ENCODE peak calls at places on chromosomes 13 and 19, in six cellular contexts. S is AG04449; L is endothelial cell of umbilical vein; Z is pancreas; V is CD8-positive, alpha-beta T cell; J is B cell. K is an unnamed sample.

GRCh38 chr19:46482645-46483044 is 11.3 kb upstream of the PNMA8A start:
- DNase-seq in S (no peak), L (no peak), Z (no peak), V (no peak), J (no peak), K (no peak)

GRCh38 chr13:34857561-34857960 is 84.5 kb upstream of the NBEA start:
- DNase-seq in S (no peak), L (no peak), Z (no peak), V (no peak), J (no peak), K (no peak)

GRCh38 chr19:50002386-50002960 is 22.7 kb downstream of the VRK3 start:
- DNase-seq in S (no peak), L (no peak), Z (no peak), V (no peak), J (no peak), K (no peak)

GRCh38 chr13:43669101-43669500 is 117.7 kb downstream of the ENOX1 start:
- DNase-seq in S (no peak), L (no peak), Z (no peak), V (no peak), J (no peak), K (no peak)

GRCh38 chr19:6216996-6217751 is 62.6 kb downstream of the MLLT1 start:
- DNase-seq in S (no peak), L (no peak), Z (peak), V (no peak), J (no peak), K (no peak)

GRCh38 chr13:58587183-58587582 is 955.6 kb downstream of the PCDH17 start:
- DNase-seq in S (no peak), L (no peak), Z (no peak), V (no peak), J (no peak), K (peak)

GRCh38 chr19:2154587-2155075 is 3.3 kb upstream of the AP3D1 start:
- DNase-seq in S (no peak), L (no peak), Z (no peak), V (no peak), J (no peak), K (no peak)

GRCh38 chr19:48739835-48740704 is at the start of gene RASIP1:
- DNase-seq in S (no peak), L (peak), Z (peak), V (no peak), J (no peak), K (no peak)

GRCh38 chr19:3344608-3345598 is 21.5 kb upstream of the NFIC start:
- DNase-seq in S (no peak), L (no peak), Z (no peak), V (no peak), J (no peak), K (no peak)

GRCh38 chr13:104773775-104774174 is 1707.6 kb upstream of the SLC10A2 start:
- DNase-seq in S (peak), L (peak), Z (no peak), V (no peak), J (no peak), K (peak)

GRCh38 chr13:24355103-24355502 is 45.7 kb downstream of the C1QTNF9 start:
- DNase-seq in S (no peak), L (no peak), Z (no peak), V (no peak), J (no peak), K (no peak)

GRCh38 chr13:39037410-39037879 is 444 bp downstream of the PROSER1 start:
- DNase-seq in S (no peak), L (no peak), Z (no peak), V (no peak), J (no peak), K (no peak)

GRCh38 chr13:39038569-39038898 is 278 bp downstream of the NHLRC3 start:
- DNase-seq in S (no peak), L (no peak), Z (no peak), V (no peak), J (no peak), K (peak)

GRCh38 chr13:39036212-39036611 is 1.7 kb downstream of the PROSER1 start:
- DNase-seq in S (no peak), L (no peak), Z (no peak), V (no peak), J (peak), K (no peak)

GRCh38 chr13:39039033-39039432 is 777 bp downstream of the NHLRC3 start:
- DNase-seq in S (no peak), L (no peak), Z (no peak), V (no peak), J (no peak), K (no peak)

DNA sequence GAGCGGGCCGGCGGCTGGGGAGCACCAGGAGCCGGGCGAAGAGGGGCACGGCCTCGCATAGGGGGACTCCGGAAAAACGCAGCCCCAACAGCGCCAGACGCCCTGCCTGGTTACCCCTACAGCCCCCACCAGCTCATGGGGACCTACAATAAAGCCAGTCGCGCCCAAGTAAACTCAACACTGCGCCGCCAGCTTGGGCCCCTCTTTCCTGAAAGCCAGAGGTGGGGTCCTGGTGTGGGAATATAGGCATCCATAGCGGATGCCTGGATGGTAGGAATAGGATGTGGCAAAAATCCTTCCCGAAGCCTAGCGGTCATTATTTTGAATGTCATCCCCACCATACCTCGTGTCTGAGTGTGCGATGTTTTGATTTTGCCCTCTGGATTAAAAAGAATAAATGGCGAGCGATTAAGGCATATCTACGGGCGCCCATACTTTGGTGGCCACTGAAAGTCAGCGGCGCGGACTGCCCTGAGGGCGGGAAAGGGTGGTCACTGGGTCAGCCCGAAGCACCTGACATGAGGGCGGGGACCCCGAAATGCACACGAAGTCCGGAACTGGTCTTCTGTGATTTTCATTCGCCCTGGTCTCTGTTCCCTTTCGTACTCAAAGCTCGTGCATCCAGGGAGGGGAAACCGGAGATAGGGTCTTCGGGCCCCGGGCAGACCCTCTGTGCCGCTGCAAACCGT is at the start of the genes NHLRC3 and PROSER1:
- DNase-seq in S (peak), L (peak), Z (peak), V (peak), J (peak), K (peak)
- TF ChIP-seq CTCF in S (no peak), L (no peak), Z (no peak), V (no peak), J (no peak), K (no peak)

GRCh38 chr19:38699027-38699346 is 45.3 kb downstream of the CAPN12 start:
- DNase-seq in S (no peak), L (no peak), Z (no peak), V (no peak), J (no peak), K (no peak)

GRCh38 chr19:38700350-38700932 is 43.8 kb downstream of the CAPN12 start:
- DNase-seq in S (no peak), L (no peak), Z (peak), V (no peak), J (no peak), K (no peak)

GRCh38 chr19:38698225-38699026 is 45.8 kb downstream of the CAPN12 start:
- DNase-seq in S (no peak), L (no peak), Z (no peak), V (no peak), J (no peak), K (no peak)

GRCh38 chr19:38700933-38701454 is 43.3 kb downstream of the CAPN12 start:
- DNase-seq in S (no peak), L (no peak), Z (no peak), V (no peak), J (no peak), K (no peak)

DNA sequence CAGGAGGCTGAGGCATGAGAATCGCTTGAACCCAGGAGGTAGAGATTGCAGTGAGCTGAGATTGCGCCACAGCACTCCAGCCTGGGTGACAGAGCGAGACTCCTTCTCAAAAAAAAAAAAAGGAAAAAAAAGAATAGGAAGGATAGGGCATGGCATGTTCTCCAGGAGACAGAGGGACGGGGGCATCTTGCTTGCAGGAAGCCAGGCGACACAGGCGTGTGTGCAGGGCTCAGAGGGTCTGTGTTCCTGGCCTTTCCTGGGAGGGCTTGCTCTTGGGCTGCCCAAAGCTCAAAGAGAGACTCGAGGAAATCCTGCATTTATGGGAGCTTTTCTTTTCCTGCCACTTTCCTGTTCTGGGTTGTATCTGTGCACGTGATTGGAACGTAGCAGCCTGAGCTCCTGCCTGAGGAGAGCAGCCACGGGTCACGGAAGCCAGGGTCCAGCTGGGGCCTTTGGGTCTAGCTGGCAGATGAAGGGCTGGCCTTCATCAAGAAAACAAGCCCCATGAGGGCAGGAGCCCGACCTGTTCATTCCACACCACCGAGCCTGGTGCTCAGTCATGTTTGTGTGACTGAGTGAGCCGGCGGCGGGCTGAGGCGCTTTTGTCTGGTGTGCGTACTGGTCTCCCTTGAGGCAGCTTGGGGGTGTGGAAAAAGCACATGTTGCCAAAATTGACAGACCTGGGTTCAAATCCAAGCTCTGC is 44.5 kb downstream of the CAPN12 start:
- DNase-seq in S (no peak), L (peak), Z (no peak), V (no peak), J (no peak), K (no peak)
- TF ChIP-seq CTCF in S (no peak), L (no peak), Z (no peak), V (no peak), J (no peak), K (no peak)

GRCh38 chr13:99509477-99509876 is 8.2 kb downstream of the TM9SF2 start:
- DNase-seq in S (no peak), L (no peak), Z (no peak), V (no peak), J (no peak), K (no peak)

GRCh38 chr13:99507054-99507453 is 5.8 kb downstream of the TM9SF2 start:
- DNase-seq in S (no peak), L (no peak), Z (no peak), V (no peak), J (no peak), K (no peak)

GRCh38 chr13:99506632-99507031 is 5.4 kb downstream of the TM9SF2 start:
- DNase-seq in S (no peak), L (no peak), Z (no peak), V (no peak), J (peak), K (peak)

GRCh38 chr13:99501952-99502310 is 659 bp downstream of the TM9SF2 start:
- DNase-seq in S (no peak), L (peak), Z (peak), V (no peak), J (no peak), K (no peak)

GRCh38 chr13:99505814-99506269 is 4.6 kb downstream of the TM9SF2 start:
- DNase-seq in S (no peak), L (peak), Z (no peak), V (no peak), J (no peak), K (no peak)
- TF ChIP-seq CTCF in S (no peak), L (peak), Z (no peak), V (peak), J (peak), K (no peak)

GRCh38 chr19:44553478-44554171 is 24.1 kb upstream of the CEACAM20 start:
- DNase-seq in S (no peak), L (peak), Z (no peak), V (no peak), J (no peak), K (no peak)

GRCh38 chr19:44549507-44549906 is 20.0 kb upstream of the CEACAM20 start:
- DNase-seq in S (no peak), L (no peak), Z (no peak), V (no peak), J (no peak), K (no peak)

GRCh38 chr19:44554641-44555246 is 25.3 kb upstream of the CEACAM20 start:
- DNase-seq in S (no peak), L (no peak), Z (no peak), V (no peak), J (no peak), K (no peak)

GRCh38 chr19:44551850-44552249 is 22.4 kb upstream of the CEACAM20 start:
- DNase-seq in S (no peak), L (no peak), Z (no peak), V (no peak), J (no peak), K (no peak)

GRCh38 chr19:44552324-44552723 is 22.8 kb upstream of the CEACAM20 start:
- DNase-seq in S (no peak), L (peak), Z (no peak), V (no peak), J (no peak), K (peak)
- TF ChIP-seq CTCF in S (peak), L (peak), Z (no peak), V (no peak), J (no peak), K (peak)

DNA sequence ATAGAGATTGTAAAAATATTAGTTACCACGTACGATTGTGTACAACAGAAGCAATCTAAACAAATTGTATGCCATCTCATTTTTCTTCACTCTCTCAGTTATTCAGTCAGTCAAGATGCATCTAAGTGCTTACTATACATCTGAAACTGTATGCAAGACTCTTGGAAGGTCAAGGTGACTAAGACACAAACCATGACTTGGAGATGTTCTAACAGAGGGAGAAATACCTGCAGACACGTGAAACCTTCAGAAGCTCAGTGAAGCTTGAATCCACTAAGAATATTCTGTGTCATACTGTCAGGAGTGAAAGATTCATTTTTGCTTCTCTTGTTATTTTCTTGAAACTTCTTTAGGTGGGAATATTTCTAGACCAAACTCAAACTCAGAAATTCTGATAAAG is 365.4 kb downstream of the ITGBL1 start:
- DNase-seq in S (no peak), L (no peak), Z (no peak), V (no peak), J (no peak), K (no peak)
- TF ChIP-seq CTCF in S (no peak), L (no peak), Z (no peak), V (no peak), J (no peak), K (no peak)

GRCh38 chr13:81540777-81541176 is 1199.9 kb upstream of the SPRY2 start:
- DNase-seq in S (no peak), L (no peak), Z (no peak), V (no peak), J (no peak), K (no peak)
- TF ChIP-seq CTCF in S (no peak), L (no peak), Z (no peak), V (no peak), J (no peak), K (no peak)

DNA sequence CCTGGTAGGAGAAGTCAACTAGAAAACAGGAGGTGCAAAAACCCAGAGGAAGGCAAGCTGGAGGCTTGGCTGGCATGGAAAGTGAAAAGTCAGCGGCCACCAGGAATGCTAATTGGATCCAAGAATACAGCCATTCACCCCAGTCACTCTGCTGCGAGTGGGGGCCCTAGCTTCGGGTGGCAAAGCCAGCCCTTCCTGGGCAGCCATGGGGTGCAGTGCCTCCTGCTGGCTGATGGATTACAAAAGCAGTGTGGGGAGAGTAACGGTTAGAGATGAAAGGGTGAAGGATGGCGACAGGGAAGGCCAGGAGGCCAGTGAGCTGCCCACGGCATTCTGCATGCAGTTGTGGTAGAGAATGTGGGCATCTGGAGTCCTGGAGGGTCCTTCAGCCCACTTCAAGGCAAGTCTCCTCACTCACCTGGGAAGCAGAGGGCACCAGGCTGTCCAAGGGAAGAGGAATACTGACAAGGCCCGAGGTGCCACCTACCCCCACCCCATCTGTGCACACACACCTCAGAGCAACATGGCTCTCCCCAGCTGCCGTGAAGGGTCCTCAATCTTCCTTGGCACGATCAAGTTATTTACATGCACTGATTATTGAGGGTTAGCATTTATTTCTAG is 20.3 kb upstream of the EPHX3 start:
- DNase-seq in S (no peak), L (peak), Z (no peak), V (no peak), J (no peak), K (no peak)
- TF ChIP-seq CTCF in S (peak), L (peak), Z (no peak), V (no peak), J (no peak), K (no peak)

DNA sequence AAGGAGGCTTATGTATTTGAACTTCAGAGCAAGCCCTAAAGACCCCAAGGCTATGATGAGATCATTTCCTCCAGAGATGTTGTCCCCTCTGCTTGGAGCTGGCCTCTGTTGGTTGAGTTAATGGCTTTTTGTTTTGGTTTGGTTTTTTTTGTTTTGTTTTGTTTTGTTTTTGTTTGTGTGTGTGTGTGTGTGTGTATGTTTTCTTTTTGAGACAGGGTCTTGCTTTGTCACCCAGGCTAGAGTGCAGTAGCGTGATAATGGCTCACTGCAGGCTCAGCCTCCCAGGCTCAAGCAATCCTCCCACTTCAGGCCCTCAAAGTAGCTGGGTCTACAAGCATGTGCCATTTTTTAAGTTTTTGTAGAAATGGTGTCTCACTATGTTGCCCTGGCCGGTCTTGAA is 1076.2 kb downstream of the UQCRFS1 start:
- DNase-seq in S (no peak), L (no peak), Z (no peak), V (no peak), J (no peak), K (no peak)
- TF ChIP-seq CTCF in S (no peak), L (no peak), Z (no peak), V (no peak), J (no peak), K (no peak)

GRCh38 chr19:1093330-1093729 is 1.8 kb downstream of the POLR2E start:
- DNase-seq in S (no peak), L (no peak), Z (peak), V (no peak), J (no peak), K (no peak)

GRCh38 chr19:1089126-1089771 is 5.9 kb downstream of the POLR2E start:
- DNase-seq in S (no peak), L (no peak), Z (peak), V (no peak), J (no peak), K (no peak)

GRCh38 chr19:1089891-1090290 is 5.3 kb downstream of the POLR2E start:
- DNase-seq in S (no peak), L (no peak), Z (peak), V (no peak), J (no peak), K (no peak)

GRCh38 chr19:1091544-1092175 is 3.5 kb downstream of the POLR2E start:
- DNase-seq in S (no peak), L (no peak), Z (peak), V (no peak), J (no peak), K (no peak)

DNA sequence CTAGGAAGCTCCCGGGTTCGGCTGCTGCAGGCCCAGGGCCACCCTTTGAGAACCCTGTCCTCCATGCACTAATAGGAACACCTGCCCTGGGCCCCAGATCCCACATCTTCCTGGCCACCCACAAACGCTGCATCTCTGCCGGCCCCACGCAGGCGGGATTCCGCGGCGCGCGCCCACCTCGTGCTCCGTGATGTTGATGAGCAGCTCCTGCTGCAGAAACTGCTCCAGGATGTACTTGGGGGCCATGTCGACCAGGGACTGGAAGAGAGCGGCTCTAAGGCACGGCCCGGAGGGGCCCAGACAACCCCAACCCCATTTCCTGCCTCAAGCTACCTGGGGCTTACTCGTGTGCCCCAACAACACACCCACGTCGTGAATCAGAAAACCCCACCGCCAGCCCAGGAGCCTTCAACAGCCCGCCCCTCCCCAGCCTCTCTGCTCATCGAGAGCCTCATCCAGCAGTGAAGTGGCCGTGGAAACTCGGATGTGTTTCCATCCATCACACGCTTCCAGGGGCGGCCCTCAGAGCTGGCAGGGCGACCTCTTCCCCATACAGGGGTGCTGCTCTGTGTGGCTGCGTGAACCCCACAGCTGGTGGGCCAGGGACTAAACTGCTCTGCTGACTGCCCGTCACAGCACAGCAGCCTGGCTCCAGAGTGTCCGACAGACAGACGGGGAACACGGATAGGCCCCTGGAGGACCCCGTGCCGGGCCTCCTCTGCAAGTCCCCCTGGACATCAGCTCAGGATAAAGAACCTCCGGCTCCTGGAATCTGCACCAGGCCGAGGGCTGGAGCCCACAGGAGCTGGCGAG is 4.2 kb downstream of the POLR2E start:
- DNase-seq in S (no peak), L (no peak), Z (peak), V (no peak), J (no peak), K (no peak)
- TF ChIP-seq CTCF in S (no peak), L (no peak), Z (no peak), V (no peak), J (no peak), K (no peak)

K was measured in GM20000.